ENCODE peak calls at places on chromosomes 11 and 22, in five cellular contexts. S is aorta, C is AG04450, D is iPS DF 6.9, U is AG10803. F is an unnamed sample.

GRCh38 chr11:20249313-20249873 is 89.1 kb upstream of the DBX1 start:
- DNase-seq in U (no peak), D (no peak), C (no peak), S (no peak), F (no peak)

GRCh38 chr11:88042238-88043032 is 132.8 kb downstream of the RAB38 start:
- DNase-seq in S (no peak), U (no peak), C (no peak), D (no peak), F (no peak)

GRCh38 chr11:6681505-6681904 is 1.6 kb downstream of the MRPL17 start:
- DNase-seq in C (no peak), U (no peak), S (no peak), D (no peak), F (no peak)

GRCh38 chr22:17191163-17191562 is 28.1 kb downstream of the ADA2 start:
- DNase-seq in S (no peak), D (no peak), C (no peak), U (peak), F (no peak)

GRCh38 chr22:35930933-35931332 is 97.7 kb downstream of the RBFOX2 start:
- DNase-seq in C (peak), S (no peak), U (peak), D (no peak), F (no peak)

GRCh38 chr11:117878314-117878938 is 2.0 kb upstream of the FXYD6 start:
- DNase-seq in D (no peak), C (no peak), S (no peak), U (no peak), F (peak)

GRCh38 chr22:42001127-42001526 is 2.5 kb downstream of the WBP2NL start:
- DNase-seq in S (no peak), C (no peak), D (no peak), U (no peak), F (no peak)

GRCh38 chr22:31036671-31037550 is 44.2 kb upstream of the SMTN start:
- DNase-seq in D (no peak), S (peak), U (peak), C (no peak), F (no peak)

GRCh38 chr11:104332110-104332509 is 168.2 kb upstream of the PDGFD start:
- DNase-seq in S (no peak), D (peak), C (no peak), U (no peak), F (no peak)

GRCh38 chr11:14908214-14908880 is 16.3 kb upstream of the CYP2R1 start:
- DNase-seq in D (no peak), U (peak), C (no peak), S (no peak), F (no peak)

GRCh38 chr22:49181942-49182341 is 645.7 kb downstream of the BRD1 start:
- DNase-seq in D (no peak), S (no peak), U (no peak), C (no peak), F (no peak)

GRCh38 chr22:46674906-46675305 is 54.7 kb downstream of the GRAMD4 start:
- DNase-seq in S (no peak), C (no peak), U (no peak), D (no peak), F (no peak)

GRCh38 chr11:3840289-3840869 is 380 bp downstream of the RHOG start:
- DNase-seq in C (no peak), U (no peak), D (no peak), S (peak), F (no peak)

GRCh38 chr11:130666781-130667251 is 218.4 kb downstream of the ADAMTS15 start:
- DNase-seq in D (no peak), S (no peak), U (peak), C (no peak), F (no peak)

GRCh38 chr22:45064313-45065268 is 54.8 kb upstream of the PHF21B start:
- DNase-seq in D (no peak), U (peak), C (peak), S (no peak), F (no peak)

GRCh38 chr11:60251485-60252207 is 8.7 kb upstream of the MS4A4E start:
- DNase-seq in D (peak), U (peak), C (no peak), S (no peak), F (no peak)

GRCh38 chr11:105230586-105230985 is 91.0 kb upstream of the CARD18 start:
- DNase-seq in S (no peak), U (no peak), C (no peak), D (no peak), F (no peak)

GRCh38 chr11:61035086-61035835 is 63.8 kb downstream of the CD6 start:
- DNase-seq in S (peak), U (no peak), C (no peak), D (no peak), F (no peak)

GRCh38 chr22:41480397-41480735 is 11.4 kb downstream of the ACO2 start:
- DNase-seq in D (no peak), U (peak), C (peak), S (peak), F (no peak)

GRCh38 chr11:61602775-61603569 is 22.1 kb upstream of the SYT7 start:
- DNase-seq in D (no peak), S (peak), C (peak), U (peak), F (peak)

GRCh38 chr22:40806711-40807110 is 12.4 kb downstream of the SLC25A17 start:
- DNase-seq in D (no peak), S (no peak), C (no peak), U (no peak), F (no peak)

GRCh38 chr11:18936002-18936673 is 3.1 kb downstream of the MRGPRX1 start:
- DNase-seq in U (no peak), D (peak), C (no peak), S (no peak), F (no peak)

GRCh38 chr11:114163830-114164401 is 104.4 kb downstream of the ZBTB16 start:
- DNase-seq in S (no peak), C (no peak), D (no peak), U (no peak), F (no peak)

GRCh38 chr11:118889796-118890195 is 6.1 kb downstream of the CXCR5 start:
- DNase-seq in S (peak), C (no peak), U (peak), D (no peak), F (peak)

GRCh38 chr11:64234840-64235379 is 526 bp downstream of the VEGFB start:
- DNase-seq in S (peak), U (no peak), C (no peak), D (no peak), F (no peak)

GRCh38 chr22:47210112-47210657 is 447.7 kb downstream of the TBC1D22A start:
- DNase-seq in S (peak), U (no peak), C (no peak), D (no peak), F (no peak)

GRCh38 chr11:2129699-2130366 is 9.4 kb downstream of the IGF2 start:
- DNase-seq in U (no peak), D (no peak), S (peak), C (no peak), F (no peak)

GRCh38 chr11:117366875-117367274 is 39.2 kb downstream of the CEP164 start:
- DNase-seq in U (no peak), D (no peak), S (no peak), C (no peak), F (no peak)

GRCh38 chr22:20862540-20862939 is 3.7 kb downstream of the SNAP29 start:
- DNase-seq in S (peak), U (no peak), D (no peak), C (no peak), F (no peak)

GRCh38 chr22:41870786-41871185 is 37.9 kb downstream of the SREBF2 start:
- DNase-seq in C (no peak), U (no peak), S (no peak), D (no peak), F (no peak)

GRCh38 chr22:50505776-50506610 is 1.5 kb downstream of the LMF2 start:
- DNase-seq in S (peak), U (no peak), C (no peak), D (no peak), F (peak)
- H3K4me3 ChIP-seq in S (no peak), U (peak), C (peak), D (no peak), F (peak)

GRCh38 chr11:132451942-132452601 is 1080.2 kb downstream of the OPCML start:
- DNase-seq in C (no peak), U (peak), D (peak), S (no peak), F (no peak)
- H3K4me3 ChIP-seq in C (no peak), U (no peak), D (no peak), S (no peak), F (no peak)

DNA sequence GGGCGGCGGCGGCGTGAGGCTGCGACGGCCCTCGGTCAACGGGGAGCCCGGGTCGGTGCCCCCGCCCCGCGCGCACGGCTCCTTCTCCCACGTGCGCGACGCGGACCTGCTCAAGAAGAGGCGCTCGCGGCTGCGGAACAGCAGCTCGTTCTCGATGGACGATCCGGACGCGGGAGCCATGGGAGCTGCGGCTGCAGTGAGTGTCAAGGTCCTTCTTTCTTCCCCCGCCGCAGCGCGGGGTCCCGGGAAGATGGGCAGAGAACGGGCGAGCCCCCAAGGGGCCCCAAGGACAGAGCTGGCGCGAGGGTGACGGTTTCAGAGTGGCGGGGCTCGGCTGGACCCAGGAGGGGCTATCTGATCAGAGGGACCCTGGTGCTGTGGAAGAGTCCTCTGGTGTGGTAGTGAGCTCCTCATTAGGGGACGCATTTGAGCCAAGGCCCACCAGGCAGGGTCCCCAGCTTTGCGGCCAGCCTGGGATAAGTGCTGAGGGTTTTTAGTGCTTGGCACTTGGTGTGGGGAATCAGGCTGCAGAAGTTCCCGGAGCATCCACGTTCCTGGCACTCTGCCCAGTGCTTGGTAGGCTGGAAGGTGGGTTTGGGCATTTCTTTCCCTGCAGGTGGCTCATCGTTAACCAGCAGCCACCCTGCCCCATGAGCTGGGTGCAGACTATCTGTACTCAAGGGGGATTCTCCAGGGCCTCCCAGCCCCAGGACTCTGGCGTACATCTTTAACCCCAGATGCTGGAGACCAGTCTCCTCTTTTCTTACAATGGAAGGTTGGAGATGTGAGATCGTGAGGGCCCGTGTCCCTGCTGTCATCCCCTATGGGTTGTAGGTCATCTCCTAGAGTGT is 9.8 kb downstream of the EHBP1L1 start:
- DNase-seq in C (no peak), D (no peak), U (no peak), S (no peak), F (no peak)
- H3K4me3 ChIP-seq in C (no peak), D (no peak), U (no peak), S (no peak), F (no peak)

DNA sequence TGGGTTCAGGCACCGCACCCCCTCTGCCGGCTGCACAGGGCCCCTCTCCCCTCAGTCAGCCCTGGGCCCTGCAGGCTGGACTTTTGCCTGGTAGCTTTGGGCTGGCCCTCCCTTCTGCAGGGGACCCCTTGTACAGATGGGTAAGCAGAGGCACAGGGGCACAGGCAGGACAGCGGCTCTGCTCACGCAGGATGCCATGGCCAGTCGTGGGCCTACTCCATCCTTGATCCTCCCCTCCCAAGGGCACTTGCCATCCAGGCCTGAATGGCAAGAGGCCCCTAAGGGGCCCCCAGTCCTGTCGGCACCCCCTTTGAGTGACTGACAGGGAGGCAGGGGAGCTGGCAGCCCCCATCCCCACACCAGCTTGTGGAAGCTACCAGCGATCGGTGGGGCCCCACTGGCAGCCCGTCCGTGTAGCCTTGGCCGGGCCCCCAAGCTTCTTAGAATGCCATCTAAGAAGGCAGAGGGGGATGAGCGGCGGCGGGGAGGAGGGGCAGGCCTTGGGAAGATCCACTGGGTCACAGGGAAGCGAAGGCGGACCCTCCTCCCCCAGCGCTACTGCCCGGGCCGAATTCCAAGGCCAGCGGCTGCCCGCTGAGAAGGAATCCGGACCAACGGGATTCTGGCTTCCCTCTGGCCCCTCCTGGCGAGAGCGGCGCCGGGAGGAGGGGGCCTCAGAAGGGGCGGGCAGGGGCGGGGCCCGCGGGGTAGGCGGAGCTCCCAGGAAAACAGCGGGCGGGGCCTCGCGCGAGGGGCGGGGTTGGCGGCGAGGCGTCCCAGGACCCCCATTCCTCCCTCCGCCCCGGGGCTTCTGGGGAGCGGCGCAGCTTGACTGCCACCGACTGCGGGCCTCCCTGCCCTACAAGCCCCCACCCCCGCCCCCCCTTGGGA is 6.8 kb upstream of the CHKA start:
- DNase-seq in S (peak), D (peak), U (peak), C (peak), F (no peak)
- H3K4me3 ChIP-seq in S (no peak), D (no peak), U (peak), C (peak), F (peak)

DNA sequence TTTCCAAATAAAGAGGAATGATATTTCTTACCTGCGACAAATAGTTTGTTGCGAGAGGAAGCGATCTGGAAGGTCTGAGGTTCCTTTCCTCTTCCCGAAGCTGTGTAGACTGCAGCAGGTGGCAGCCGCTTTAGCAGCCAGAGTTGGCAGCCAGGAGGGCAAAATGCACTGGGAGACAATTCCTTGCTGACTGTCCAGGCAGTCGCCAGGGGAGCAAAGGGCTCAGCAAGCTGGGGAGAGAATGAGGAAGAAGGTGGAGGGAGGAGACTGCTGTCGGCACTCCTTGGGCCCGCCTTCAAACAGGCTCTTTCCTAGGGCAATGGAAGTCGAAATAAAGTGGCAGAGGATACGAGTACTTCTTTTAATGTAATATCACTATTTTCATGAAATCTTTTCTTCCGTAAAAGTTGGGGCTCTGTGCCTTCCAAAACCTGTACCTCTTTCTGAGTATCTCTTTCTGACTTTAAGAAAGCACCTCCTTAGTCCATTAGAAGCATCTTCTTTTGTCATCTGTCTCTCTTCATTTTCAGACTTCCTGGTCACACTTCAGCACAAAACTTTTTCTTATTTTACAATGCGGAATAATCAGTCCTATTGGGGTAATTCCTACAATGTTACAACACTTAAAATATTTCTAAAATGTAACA is at the start of gene IL18:
- DNase-seq in C (no peak), S (no peak), U (no peak), D (no peak), F (no peak)
- H3K4me3 ChIP-seq in C (no peak), S (no peak), U (no peak), D (no peak), F (peak)

GRCh38 chr11:10324474-10324873 is 19.6 kb downstream of the ADM start:
- DNase-seq in S (no peak), C (no peak), U (peak), D (no peak), F (no peak)

GRCh38 chr11:10322401-10322800 is 17.5 kb downstream of the ADM start:
- DNase-seq in C (no peak), S (no peak), U (peak), D (no peak), F (no peak)

GRCh38 chr11:10323793-10324170 is 18.9 kb downstream of the ADM start:
- DNase-seq in U (peak), S (no peak), D (no peak), C (no peak), F (no peak)

GRCh38 chr11:10325398-10326079 is 20.7 kb downstream of the ADM start:
- DNase-seq in U (peak), D (no peak), S (no peak), C (peak), F (no peak)

GRCh38 chr11:10322830-10323792 is 18.2 kb downstream of the ADM start:
- DNase-seq in U (peak), D (no peak), S (no peak), C (no peak), F (peak)
- H3K4me3 ChIP-seq in U (no peak), D (no peak), S (no peak), C (no peak), F (peak)

GRCh38 chr11:44030996-44031395 is 16.8 kb upstream of the ACCSL start:
- DNase-seq in U (no peak), D (no peak), C (no peak), S (no peak), F (no peak)

GRCh38 chr11:44029507-44029845 is 18.3 kb upstream of the ACCSL start:
- DNase-seq in S (no peak), U (no peak), C (no peak), D (no peak), F (peak)

GRCh38 chr11:44031549-44031948 is 16.2 kb upstream of the ACCSL start:
- DNase-seq in D (no peak), U (no peak), S (no peak), C (no peak), F (peak)

GRCh38 chr11:44028816-44029506 is 18.8 kb upstream of the ACCSL start:
- DNase-seq in S (no peak), C (no peak), D (no peak), U (no peak), F (peak)

DNA sequence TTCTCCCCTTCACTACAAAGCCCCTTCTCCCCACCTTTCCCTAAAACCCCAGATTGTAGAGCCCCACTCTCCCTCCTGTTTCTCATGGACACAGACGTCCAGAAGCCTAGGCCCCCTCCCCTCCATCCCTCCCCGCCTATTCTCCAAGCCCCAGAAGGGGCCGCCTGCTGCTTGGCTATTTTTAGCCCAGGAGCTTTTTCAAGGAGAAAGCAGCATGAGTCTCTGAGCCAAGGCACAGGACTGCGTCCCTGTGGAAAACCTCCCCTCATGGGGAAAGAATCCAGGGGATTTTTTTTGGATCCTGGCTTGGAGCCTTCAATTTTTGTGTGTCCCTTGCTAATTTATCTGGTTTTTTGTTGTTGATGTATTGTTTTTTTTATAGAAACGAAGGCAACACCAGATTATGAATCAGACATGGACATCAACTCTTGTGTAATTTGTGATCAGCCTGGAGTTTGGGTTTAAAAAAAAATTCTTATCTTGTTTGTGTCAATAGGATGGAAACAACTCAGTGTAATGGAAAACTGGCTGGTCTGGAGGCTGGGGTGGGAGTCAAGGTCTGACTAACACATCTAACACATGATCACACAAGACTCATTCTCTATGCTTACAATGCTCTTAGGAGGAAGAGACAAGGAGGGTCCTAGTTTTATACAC is 17.4 kb upstream of the ACCSL start:
- DNase-seq in S (peak), D (no peak), U (peak), C (no peak), F (peak)
- H3K4me3 ChIP-seq in S (no peak), D (no peak), U (peak), C (no peak), F (no peak)

GRCh38 chr11:77517753-77518152 is 43.9 kb upstream of the PAK1 start:
- DNase-seq in D (no peak), S (no peak), U (no peak), C (no peak), F (no peak)

GRCh38 chr11:77518471-77518870 is 44.6 kb upstream of the PAK1 start:
- DNase-seq in S (no peak), D (no peak), C (no peak), U (no peak), F (no peak)

GRCh38 chr11:77517226-77517625 is 43.3 kb upstream of the PAK1 start:
- DNase-seq in C (no peak), D (no peak), S (no peak), U (no peak), F (no peak)

GRCh38 chr11:77522215-77522614 is 48.3 kb upstream of the PAK1 start:
- DNase-seq in S (no peak), D (peak), U (peak), C (no peak), F (no peak)

GRCh38 chr11:77519847-77520246 is 46.0 kb upstream of the PAK1 start:
- DNase-seq in U (no peak), S (no peak), D (no peak), C (no peak), F (no peak)
- H3K4me3 ChIP-seq in U (no peak), S (no peak), D (no peak), C (no peak), F (no peak)